ENCODE peak calls at places on chromosomes 11 and 22, in eight cellular contexts. W is body of pancreas, F is right atrium auricular region, E is ovary, I is foreskin keratinocyte, O is IMR-90, Z is mucosa of descending colon, R is psoas muscle. M is an unnamed sample. For H3K4me1, the result is how much of the 10 kb centered on the place peaks cover.

GRCh38 chr11:14259186-14259784 is 99.7 kb downstream of the RRAS2 start:
- DNase-seq in R (no peak), O (no peak), Z (peak), F (no peak), W (no peak), I (no peak), E (no peak), M (no peak)

GRCh38 chr22:21698430-21699329 is 32.9 kb downstream of the PPIL2 start:
- DNase-seq in I (no peak), W (no peak), F (peak), Z (no peak), E (no peak), R (peak), O (no peak), M (no peak)

GRCh38 chr22:28247667-28248363 is 328.8 kb upstream of the PITPNB start:
- DNase-seq in I (no peak), E (no peak), F (no peak), Z (no peak), R (no peak), W (no peak), O (no peak), M (no peak)

GRCh38 chr11:76174330-76174729 is 32.0 kb downstream of the WNT11 start:
- DNase-seq in W (no peak), E (no peak), R (no peak), F (no peak), Z (no peak), I (no peak), O (no peak), M (no peak)

GRCh38 chr11:2299773-2300172 is 1.9 kb downstream of the C11orf21 start:
- DNase-seq in I (no peak), O (no peak), Z (peak), R (no peak), E (no peak), W (no peak), F (no peak), M (no peak)

GRCh38 chr11:18986744-18987143 is 47.5 kb upstream of the MRGPRX1 start:
- DNase-seq in Z (no peak), F (no peak), O (no peak), I (peak), R (no peak), E (no peak), W (no peak), M (no peak)

GRCh38 chr22:28909375-28909774 is 26.0 kb downstream of the ZNRF3 start:
- DNase-seq in Z (no peak), R (no peak), W (no peak), I (no peak), E (no peak), O (peak), F (no peak), M (no peak)

GRCh38 chr22:31250740-31251330 is 38.7 kb downstream of the LIMK2 start:
- DNase-seq in O (no peak), Z (no peak), R (no peak), I (peak), E (no peak), F (no peak), W (peak), M (no peak)

GRCh38 chr22:39663751-39664150 is 93.2 kb downstream of the CACNA1I start:
- DNase-seq in E (no peak), F (no peak), I (no peak), O (no peak), W (no peak), Z (peak), R (no peak), M (peak)

GRCh38 chr11:74460481-74461154 is 6.7 kb downstream of the KCNE3 start:
- DNase-seq in O (peak), Z (no peak), I (peak), F (peak), R (no peak), E (peak), W (no peak), M (no peak)
- H3K4me1 ChIP-seq in O (under half), Z (under half), I (under half), F (under half), R (under half), E (under half), W (under half), M (under half)

DNA sequence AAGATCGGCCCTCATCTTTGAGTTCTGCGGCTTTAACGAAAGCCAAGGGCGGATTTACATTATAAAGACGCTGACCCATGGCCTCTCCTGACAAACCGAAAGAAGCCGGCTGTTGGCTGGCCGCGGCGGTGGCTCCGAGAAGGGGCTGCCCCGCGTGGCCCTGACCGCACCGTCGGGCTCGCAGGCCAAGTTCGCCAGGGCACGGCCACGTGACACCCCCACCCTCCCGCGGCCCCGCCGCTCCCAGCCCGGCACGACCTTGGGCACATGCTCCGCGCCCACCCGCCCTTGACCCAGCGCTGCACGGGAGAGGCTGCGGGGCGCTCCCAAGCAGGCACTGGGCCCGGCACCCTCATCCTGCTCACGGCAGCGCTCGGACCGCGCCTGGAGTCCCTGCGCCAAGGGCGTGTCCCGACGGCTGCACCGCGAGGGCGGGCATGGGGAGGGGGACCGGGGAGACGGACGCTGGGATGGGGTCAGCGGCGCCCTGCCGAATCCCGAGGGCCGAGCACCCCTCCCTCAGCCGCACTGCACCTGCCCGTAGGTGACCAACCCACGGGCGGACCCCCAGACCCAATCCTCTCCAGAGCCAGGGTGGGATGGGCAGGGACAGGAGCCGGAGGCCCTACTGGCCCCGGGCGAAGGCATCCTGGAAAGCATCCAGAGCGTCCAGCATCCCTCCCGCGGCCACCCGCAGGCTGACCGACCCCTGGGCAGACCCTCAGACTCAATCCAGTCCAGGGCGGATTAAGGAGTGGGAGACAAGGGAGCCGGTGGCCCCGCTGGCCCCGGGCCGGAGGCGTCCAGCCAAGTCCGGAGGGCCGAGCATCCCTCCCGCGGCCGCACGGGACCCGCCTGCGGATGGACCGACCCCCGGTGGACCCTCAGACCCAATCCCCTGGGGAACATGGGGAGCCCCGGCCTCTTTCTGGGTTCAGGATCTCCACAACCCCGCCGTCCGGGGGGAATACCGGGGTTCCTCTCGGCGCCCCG is 759 bp downstream of the CPT1A start:
- DNase-seq in F (peak), I (peak), E (peak), Z (peak), O (peak), W (peak), R (peak), M (peak)
- H3K4me1 ChIP-seq in F (half or more), I (under half), E (under half), Z (half or more), O (under half), W (half or more), R (under half), M (half or more)

GRCh38 chr11:103024086-103024485 is 67.9 kb downstream of the DCUN1D5 start:
- DNase-seq in Z (no peak), R (no peak), E (no peak), F (no peak), O (no peak), W (no peak), I (no peak), M (no peak)
- H3K4me1 ChIP-seq in Z (under half), R (under half), E (under half), F (under half), O (under half), W (under half), I (under half), M (under half)

GRCh38 chr22:38235240-38235850 is 33.6 kb downstream of the MAFF start:
- DNase-seq in R (peak), I (no peak), F (no peak), W (no peak), E (no peak), Z (no peak), O (no peak), M (no peak)
- H3K4me1 ChIP-seq in R (under half), I (under half), F (half or more), W (under half), E (under half), Z (under half), O (under half), M (under half)

DNA sequence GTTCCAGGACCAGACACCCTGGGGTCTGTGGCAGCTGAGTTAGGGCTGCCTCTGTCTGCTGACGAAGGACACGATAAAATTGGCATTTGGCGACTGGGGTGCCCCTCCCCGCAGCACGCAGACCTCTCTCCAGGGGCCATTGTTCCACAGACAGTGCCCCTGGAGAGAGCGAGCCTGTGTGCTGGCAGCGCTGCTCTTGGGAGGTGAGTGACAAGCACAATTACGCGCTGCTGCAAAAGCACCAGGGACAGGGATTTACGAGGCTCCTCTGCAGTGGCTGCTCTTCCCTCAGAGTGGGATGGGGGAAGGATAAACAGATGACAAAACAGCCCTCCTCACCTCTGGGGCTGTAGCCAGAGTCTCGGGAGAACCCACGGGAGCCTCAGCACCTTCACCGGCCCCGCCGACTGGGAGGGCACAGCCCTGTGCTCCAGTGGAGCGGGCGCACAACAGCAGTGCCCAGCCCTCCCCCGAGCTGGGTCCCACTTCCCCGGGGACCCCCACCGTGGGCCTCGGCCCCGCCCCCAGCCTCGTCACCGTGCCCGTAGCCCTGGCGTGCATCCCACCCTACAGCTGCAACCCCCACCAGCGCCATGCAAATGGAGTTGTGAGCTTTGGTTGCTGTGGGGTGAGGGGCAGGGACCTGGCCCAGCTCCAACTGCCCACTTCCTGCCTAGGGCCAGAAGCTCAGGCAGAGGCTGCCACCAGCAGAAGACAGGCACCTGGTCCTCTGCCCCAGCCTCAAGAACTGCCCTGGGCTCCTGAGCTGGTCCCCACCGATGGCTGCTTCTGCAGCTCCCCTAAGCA is 19.6 kb downstream of the CHID1 start:
- DNase-seq in R (no peak), E (no peak), I (no peak), F (no peak), O (no peak), Z (no peak), W (no peak), M (no peak)
- H3K4me1 ChIP-seq in R (under half), E (under half), I (under half), F (under half), O (under half), Z (under half), W (under half), M (under half)

DNA sequence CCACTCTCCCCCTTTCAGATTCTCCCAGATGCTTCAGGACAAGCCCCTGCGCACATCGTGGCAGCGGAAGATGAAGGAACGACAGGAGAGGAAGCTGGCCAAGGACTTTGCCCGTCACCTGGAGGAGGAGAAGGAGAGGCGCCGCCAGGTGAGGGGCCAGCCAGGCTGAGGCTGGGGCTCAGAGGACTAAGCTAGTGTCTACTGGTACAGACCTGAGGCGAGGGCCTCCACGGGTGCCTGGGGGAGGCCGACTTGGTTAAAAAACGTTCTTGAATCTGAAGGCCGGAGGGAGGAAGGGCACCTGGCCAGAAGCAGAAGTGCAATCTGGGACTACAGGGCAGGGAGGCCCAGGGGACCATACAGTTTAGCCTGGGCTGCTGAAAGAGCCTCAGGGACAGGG is 6.0 kb downstream of the CCDC86 start:
- DNase-seq in E (no peak), O (no peak), W (no peak), R (peak), F (no peak), I (no peak), Z (no peak), M (no peak)
- H3K4me1 ChIP-seq in E (under half), O (under half), W (under half), R (under half), F (under half), I (under half), Z (under half), M (under half)